ENCODE peak calls at places on chromosomes 13 and 19, in seven cellular contexts. K is cardiac muscle cell, V is Ammon's horn, Z is psoas muscle, Q is dermis blood vessel endothelial cell, M is Right ventricle myocardium superior, S is NCI-H1048. A is an unnamed sample.

GRCh38 chr13:41054212-41054877 is 7.0 kb upstream of the WBP4 start:
- DNase-seq in K (peak; percentile 64), V (peak; percentile 40), Z (no peak), Q (peak; percentile 77), M (no peak), S (no peak), A (peak; percentile 65)

GRCh38 chr13:97883356-97883755 is 70.1 kb upstream of the IPO5 start:
- DNase-seq in K (peak; percentile 9), V (no peak), Z (no peak), Q (no peak), M (no peak), S (no peak), A (no peak)

GRCh38 chr19:49441210-49441959 is at the start of gene SLC17A7:
- DNase-seq in K (no peak), V (no peak), Z (peak; percentile 69), Q (no peak), M (peak; percentile 73), S (no peak), A (no peak)

GRCh38 chr13:62924395-62924794 is 1508.7 kb upstream of the PCDH20 start:
- DNase-seq in K (no peak), V (no peak), Z (no peak), Q (no peak), M (no peak), S (no peak), A (no peak)

GRCh38 chr19:36136975-36137686 is 2.7 kb upstream of the CAPNS1 start:
- DNase-seq in K (peak; percentile 51), V (no peak), Z (peak; percentile 53), Q (peak; percentile 59), M (peak; percentile 66), S (no peak), A (peak; percentile 51)

GRCh38 chr13:99153219-99153618 is 47.4 kb upstream of the UBAC2 start:
- DNase-seq in K (peak; percentile 27), V (no peak), Z (no peak), Q (no peak), M (no peak), S (no peak), A (no peak)

GRCh38 chr19:51103811-51104470 is 4.3 kb downstream of the CTU1 start:
- DNase-seq in K (no peak), V (no peak), Z (no peak), Q (no peak), M (no peak), S (no peak), A (no peak)

GRCh38 chr13:37526710-37527446 is 71.7 kb downstream of the POSTN start:
- DNase-seq in K (peak; percentile 73), V (no peak), Z (no peak), Q (no peak), M (no peak), S (no peak), A (no peak)

GRCh38 chr19:45955905-45956608 is 17.6 kb downstream of the NOVA2 start:
- DNase-seq in K (peak; percentile 75), V (peak; percentile 94), Z (peak; percentile 41), Q (peak; percentile 99), M (peak; percentile 69), S (no peak), A (peak; percentile 99)

GRCh38 chr19:40688294-40688693 is 2.2 kb downstream of the NUMBL start:
- DNase-seq in K (no peak), V (no peak), Z (no peak), Q (no peak), M (no peak), S (no peak), A (no peak)

GRCh38 chr13:97975851-97976550 is 22.5 kb downstream of the IPO5 start:
- DNase-seq in K (peak; percentile 92), V (peak; percentile 94), Z (peak; percentile 93), Q (peak; percentile 90), M (peak; percentile 94), S (peak; percentile 86), A (peak; percentile 86)

GRCh38 chr13:112128052-112128610 is 61.2 kb downstream of the SOX1 start:
- DNase-seq in K (no peak), V (no peak), Z (no peak), Q (no peak), M (no peak), S (no peak), A (no peak)

GRCh38 chr19:20038358-20039202 is 725 bp downstream of the ZNF682 start:
- DNase-seq in K (no peak), V (no peak), Z (no peak), Q (no peak), M (no peak), S (no peak), A (no peak)

GRCh38 chr19:29667390-29667783 is 2.1 kb downstream of the PLEKHF1 start:
- DNase-seq in K (no peak), V (no peak), Z (no peak), Q (no peak), M (no peak), S (no peak), A (no peak)

GRCh38 chr19:46924874-46925547 is 64.2 kb downstream of the ARHGAP35 start:
- DNase-seq in K (no peak), V (peak; percentile 37), Z (no peak), Q (peak; percentile 89), M (no peak), S (no peak), A (peak; percentile 47)

GRCh38 chr19:13146763-13147563 is 3.2 kb downstream of the STX10 start:
- DNase-seq in K (peak; percentile 61), V (no peak), Z (no peak), Q (peak; percentile 56), M (peak; percentile 80), S (no peak), A (peak; percentile 68)

GRCh38 chr19:50239916-50240585 is 36.6 kb downstream of the MYH14 start:
- DNase-seq in K (no peak), V (no peak), Z (no peak), Q (no peak), M (no peak), S (no peak), A (no peak)

GRCh38 chr13:77820431-77821149 is 98.0 kb downstream of the EDNRB start:
- DNase-seq in K (no peak), V (no peak), Z (no peak), Q (peak; percentile 8), M (no peak), S (no peak), A (peak; percentile 5)

GRCh38 chr13:31124225-31124624 is 37.5 kb downstream of the HSPH1 start:
- DNase-seq in K (no peak), V (no peak), Z (no peak), Q (no peak), M (no peak), S (no peak), A (no peak)

GRCh38 chr13:94712812-94713555 is 639 bp upstream of the SOX21 start:
- DNase-seq in K (peak; percentile 79), V (peak; percentile 75), Z (peak; percentile 34), Q (peak; percentile 79), M (no peak), S (no peak), A (peak; percentile 72)

GRCh38 chr13:29758591-29759114 is 91.8 kb downstream of the UBL3 start:
- DNase-seq in K (peak; percentile 40), V (peak; percentile 72), Z (peak; percentile 18), Q (no peak), M (no peak), S (no peak), A (no peak)

GRCh38 chr19:32373614-32374295 is 28.3 kb downstream of the ZNF507 start:
- DNase-seq in K (peak; percentile 99), V (peak; percentile 63), Z (no peak), Q (peak; percentile 96), M (no peak), S (no peak), A (peak; percentile 95)

GRCh38 chr19:9862897-9863296 is 27.8 kb downstream of the PIN1 start:
- DNase-seq in K (no peak), V (no peak), Z (no peak), Q (no peak), M (no peak), S (no peak), A (no peak)